ENCODE peak calls at places on chromosome 3, in four cellular contexts. One of them, this sample, is unnamed.

GRCh38 chr3:161081675-161082462 is 23.3 kb downstream of the B3GALNT1 start:
- DNase-seq in IMR-90: no peak
- DNase-seq in B cell: no peak
- DNase-seq in GM12864: no peak
- DNase-seq in this sample: peak

GRCh38 chr3:115913069-115913686 is 289.9 kb downstream of the GAP43 start:
- DNase-seq in B cell: no peak
- DNase-seq in GM12864: no peak
- DNase-seq in IMR-90: peak
- DNase-seq in this sample: no peak

GRCh38 chr3:46564190-46565112 is 1.7 kb downstream of the LRRC2 start:
- DNase-seq in IMR-90: no peak
- DNase-seq in B cell: no peak
- DNase-seq in GM12864: no peak
- DNase-seq in this sample: no peak

GRCh38 chr3:146325170-146325569 is 74.3 kb upstream of the PLSCR4 start:
- DNase-seq in IMR-90: no peak
- DNase-seq in GM12864: no peak
- DNase-seq in B cell: no peak
- DNase-seq in this sample: no peak

GRCh38 chr3:88195951-88196434 is 46.2 kb downstream of the C3orf38 start:
- DNase-seq in GM12864: no peak
- DNase-seq in IMR-90: peak
- DNase-seq in B cell: no peak
- DNase-seq in this sample: no peak

GRCh38 chr3:130894873-130895330 is 1.0 kb downstream of the ATP2C1 start:
- DNase-seq in GM12864: no peak
- DNase-seq in IMR-90: peak
- DNase-seq in B cell: no peak
- DNase-seq in this sample: no peak

GRCh38 chr3:160697628-160698382 is 20.8 kb downstream of the ARL14 start:
- DNase-seq in IMR-90: peak
- DNase-seq in GM12864: no peak
- DNase-seq in B cell: no peak
- DNase-seq in this sample: no peak

GRCh38 chr3:42547401-42547945 is 34.3 kb downstream of the SEC22C start:
- DNase-seq in GM12864: no peak
- DNase-seq in B cell: peak
- DNase-seq in IMR-90: peak
- DNase-seq in this sample: peak

GRCh38 chr3:138513073-138513843 is 78.8 kb downstream of the ESYT3 start:
- DNase-seq in GM12864: no peak
- DNase-seq in B cell: no peak
- DNase-seq in IMR-90: no peak
- DNase-seq in this sample: peak

GRCh38 chr3:129419476-129419875 is 9.0 kb downstream of the EFCAB12 start:
- DNase-seq in GM12864: no peak
- DNase-seq in IMR-90: no peak
- DNase-seq in B cell: no peak
- DNase-seq in this sample: no peak

GRCh38 chr3:29255854-29256696 is 24.8 kb upstream of the RBMS3 start:
- DNase-seq in GM12864: no peak
- DNase-seq in B cell: no peak
- DNase-seq in IMR-90: peak
- DNase-seq in this sample: no peak

GRCh38 chr3:38532529-38532928 is 36.4 kb downstream of the EXOG start:
- DNase-seq in B cell: no peak
- DNase-seq in GM12864: no peak
- DNase-seq in IMR-90: no peak
- DNase-seq in this sample: no peak

GRCh38 chr3:26647078-26647477 is 24.5 kb downstream of the LRRC3B start:
- DNase-seq in GM12864: no peak
- DNase-seq in B cell: no peak
- DNase-seq in IMR-90: no peak
- DNase-seq in this sample: no peak

GRCh38 chr3:129777806-129778205 is 115.7 kb downstream of the TMCC1 start:
- DNase-seq in GM12864: no peak
- DNase-seq in IMR-90: no peak
- DNase-seq in B cell: no peak
- DNase-seq in this sample: no peak

GRCh38 chr3:8938021-8938420 is 25.3 kb downstream of the RAD18 start:
- DNase-seq in B cell: no peak
- DNase-seq in GM12864: no peak
- DNase-seq in IMR-90: peak
- DNase-seq in this sample: no peak

GRCh38 chr3:143234521-143234920 is 115.0 kb downstream of the CHST2 start:
- DNase-seq in GM12864: no peak
- DNase-seq in B cell: no peak
- DNase-seq in IMR-90: peak
- DNase-seq in this sample: no peak

GRCh38 chr3:71658131-71658530 is 67.1 kb downstream of the EIF4E3 start:
- DNase-seq in IMR-90: peak
- DNase-seq in GM12864: no peak
- DNase-seq in B cell: no peak
- DNase-seq in this sample: no peak

GRCh38 chr3:10285742-10286524 is 6.8 kb downstream of the GHRL start:
- DNase-seq in GM12864: no peak
- DNase-seq in IMR-90: peak
- DNase-seq in B cell: no peak
- DNase-seq in this sample: no peak

GRCh38 chr3:5071061-5071460 is 51.0 kb upstream of the ARL8B start:
- DNase-seq in IMR-90: peak
- DNase-seq in GM12864: no peak
- DNase-seq in B cell: no peak
- DNase-seq in this sample: no peak

GRCh38 chr3:149085828-149086231 is 503 bp downstream of the HLTF start:
- DNase-seq in GM12864: no peak
- DNase-seq in IMR-90: peak
- DNase-seq in B cell: no peak
- DNase-seq in this sample: peak

GRCh38 chr3:194184265-194184751 is 48.4 kb downstream of the HES1 start:
- DNase-seq in B cell: no peak
- DNase-seq in GM12864: no peak
- DNase-seq in IMR-90: no peak
- DNase-seq in this sample: no peak

GRCh38 chr3:196643201-196643749 is 3.8 kb downstream of the NRROS start:
- DNase-seq in GM12864: peak
- DNase-seq in IMR-90: no peak
- DNase-seq in B cell: peak
- DNase-seq in this sample: peak

GRCh38 chr3:150786791-150787190 is 23.8 kb upstream of the SIAH2 start:
- DNase-seq in GM12864: no peak
- DNase-seq in B cell: no peak
- DNase-seq in IMR-90: no peak
- DNase-seq in this sample: no peak

GRCh38 chr3:150783334-150783733 is 20.4 kb upstream of the SIAH2 start:
- DNase-seq in IMR-90: no peak
- DNase-seq in GM12864: no peak
- DNase-seq in B cell: no peak
- DNase-seq in this sample: no peak

GRCh38 chr3:150784747-150785125 is 21.8 kb upstream of the SIAH2 start:
- DNase-seq in GM12864: no peak
- DNase-seq in B cell: no peak
- DNase-seq in IMR-90: no peak
- DNase-seq in this sample: no peak

GRCh38 chr3:150787741-150788370 is 24.9 kb upstream of the SIAH2 start:
- DNase-seq in GM12864: no peak
- DNase-seq in IMR-90: peak
- DNase-seq in B cell: peak
- DNase-seq in this sample: peak

GRCh38 chr3:150783920-150784746 is 21.2 kb upstream of the SIAH2 start:
- DNase-seq in IMR-90: no peak
- DNase-seq in GM12864: no peak
- DNase-seq in B cell: no peak
- DNase-seq in this sample: no peak
- TF ChIP-seq CTCF in IMR-90: no peak
- TF ChIP-seq CTCF in GM12864: no peak
- TF ChIP-seq CTCF in B cell: no peak
- TF ChIP-seq CTCF in this sample: no peak

GRCh38 chr3:73192036-73192738 is 130.7 kb downstream of the EBLN2 start:
- DNase-seq in GM12864: no peak
- DNase-seq in IMR-90: no peak
- DNase-seq in B cell: no peak
- DNase-seq in this sample: no peak
- TF ChIP-seq CTCF in GM12864: peak
- TF ChIP-seq CTCF in IMR-90: peak
- TF ChIP-seq CTCF in B cell: no peak
- TF ChIP-seq CTCF in this sample: no peak

GRCh38 chr3:58242340-58242739 is 4.7 kb downstream of the ABHD6 start:
- DNase-seq in IMR-90: no peak
- DNase-seq in GM12864: no peak
- DNase-seq in B cell: no peak
- DNase-seq in this sample: no peak

GRCh38 chr3:58246148-58247051 is 8.8 kb downstream of the ABHD6 start:
- DNase-seq in IMR-90: no peak
- DNase-seq in GM12864: no peak
- DNase-seq in B cell: no peak
- DNase-seq in this sample: no peak

GRCh38 chr3:58241321-58242044 is 3.9 kb downstream of the ABHD6 start:
- DNase-seq in IMR-90: peak
- DNase-seq in GM12864: no peak
- DNase-seq in B cell: no peak
- DNase-seq in this sample: no peak

GRCh38 chr3:58249358-58250092 is 11.9 kb downstream of the ABHD6 start:
- DNase-seq in GM12864: no peak
- DNase-seq in B cell: no peak
- DNase-seq in IMR-90: no peak
- DNase-seq in this sample: no peak

DNA sequence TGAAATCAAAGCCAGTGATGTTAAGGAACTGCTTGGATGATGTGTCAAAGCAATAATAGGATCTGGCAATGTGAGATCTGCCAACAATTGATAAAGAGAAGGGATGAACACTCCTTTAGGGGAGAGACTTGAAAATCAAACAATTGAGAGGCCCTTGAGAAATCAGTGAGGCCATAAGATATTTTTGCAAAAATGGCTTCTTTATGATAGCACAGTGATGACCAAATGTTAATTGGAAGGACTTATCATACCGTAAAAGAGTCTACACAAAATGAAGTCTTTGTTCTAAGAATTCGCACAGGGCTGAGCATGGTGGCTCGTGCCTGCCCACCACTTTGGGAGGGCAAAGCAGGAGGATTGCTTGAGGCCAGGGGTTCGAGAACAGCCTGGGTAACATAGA is 6.6 kb downstream of the ABHD6 start:
- DNase-seq in GM12864: no peak
- DNase-seq in IMR-90: no peak
- DNase-seq in B cell: no peak
- DNase-seq in this sample: no peak
- TF ChIP-seq CTCF in GM12864: no peak
- TF ChIP-seq CTCF in IMR-90: no peak
- TF ChIP-seq CTCF in B cell: no peak
- TF ChIP-seq CTCF in this sample: no peak

GRCh38 chr3:18989237-18989812 is 159.0 kb upstream of the KCNH8 start:
- DNase-seq in B cell: no peak
- DNase-seq in GM12864: no peak
- DNase-seq in IMR-90: no peak
- DNase-seq in this sample: no peak
- TF ChIP-seq CTCF in B cell: no peak
- TF ChIP-seq CTCF in GM12864: no peak
- TF ChIP-seq CTCF in IMR-90: no peak
- TF ChIP-seq CTCF in this sample: no peak

DNA sequence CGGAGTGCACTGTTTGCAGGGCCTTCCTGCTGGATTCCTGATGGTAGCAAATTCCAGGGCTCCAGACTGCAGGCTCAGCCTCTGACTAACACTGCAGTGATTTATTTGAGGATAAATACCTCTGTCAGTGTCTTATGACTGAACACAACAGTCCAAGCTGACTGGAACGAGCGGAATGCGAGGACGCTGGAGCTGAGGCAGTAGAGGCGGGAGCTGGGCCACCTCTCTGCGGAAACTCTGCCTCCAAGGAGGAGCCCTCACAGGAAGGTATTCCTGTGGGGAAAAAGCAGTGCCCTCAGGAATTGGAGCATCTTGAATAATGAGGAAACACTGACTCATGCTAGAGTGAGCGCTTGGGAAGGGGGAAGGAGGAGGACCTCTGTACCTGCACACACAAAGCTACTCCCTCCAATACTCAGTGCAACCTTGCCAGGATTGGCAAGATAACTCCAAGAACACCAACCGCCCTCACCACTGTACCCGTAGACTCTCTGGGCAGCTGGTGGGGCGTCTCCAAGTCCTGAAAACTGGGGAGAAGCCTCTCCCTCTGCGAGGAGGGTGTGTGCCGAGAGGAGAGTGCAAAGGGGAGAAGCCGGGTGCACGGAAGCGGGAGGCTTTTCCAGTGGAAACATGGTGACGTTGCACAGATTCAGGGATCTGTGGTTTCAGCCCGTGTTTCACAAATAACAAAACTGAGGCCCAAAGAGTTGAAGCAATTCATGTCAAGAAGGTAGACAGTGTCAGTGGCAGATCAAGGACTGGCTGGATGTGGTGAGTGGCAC is 43.0 kb downstream of the VGLL4 start:
- DNase-seq in B cell: no peak
- DNase-seq in IMR-90: peak
- DNase-seq in GM12864: no peak
- DNase-seq in this sample: no peak
- TF ChIP-seq CTCF in B cell: no peak
- TF ChIP-seq CTCF in IMR-90: no peak
- TF ChIP-seq CTCF in GM12864: no peak
- TF ChIP-seq CTCF in this sample: no peak

GRCh38 chr3:65060904-65061303 is 373.1 kb upstream of the ADAMTS9 start:
- DNase-seq in GM12864: no peak
- DNase-seq in B cell: no peak
- DNase-seq in IMR-90: no peak
- DNase-seq in this sample: no peak
- TF ChIP-seq CTCF in GM12864: no peak
- TF ChIP-seq CTCF in B cell: no peak
- TF ChIP-seq CTCF in IMR-90: no peak
- TF ChIP-seq CTCF in this sample: no peak

GRCh38 chr3:15205482-15205933 is 538 bp upstream of the CAPN7 start:
- DNase-seq in B cell: no peak
- DNase-seq in IMR-90: no peak
- DNase-seq in GM12864: no peak
- DNase-seq in this sample: no peak

GRCh38 chr3:15206662-15207576 is 873 bp downstream of the CAPN7 start:
- DNase-seq in GM12864: no peak
- DNase-seq in B cell: no peak
- DNase-seq in IMR-90: peak
- DNase-seq in this sample: peak

GRCh38 chr3:15207836-15208504 is 1.9 kb downstream of the CAPN7 start:
- DNase-seq in B cell: no peak
- DNase-seq in GM12864: no peak
- DNase-seq in IMR-90: peak
- DNase-seq in this sample: no peak

GRCh38 chr3:15204005-15204404 is 2.0 kb upstream of the CAPN7 start:
- DNase-seq in B cell: no peak
- DNase-seq in GM12864: no peak
- DNase-seq in IMR-90: peak
- DNase-seq in this sample: no peak

GRCh38 chr3:15205934-15206661 is at the start of gene CAPN7:
- DNase-seq in IMR-90: peak
- DNase-seq in GM12864: peak
- DNase-seq in B cell: peak
- DNase-seq in this sample: peak
- TF ChIP-seq CTCF in IMR-90: peak
- TF ChIP-seq CTCF in GM12864: peak
- TF ChIP-seq CTCF in B cell: no peak
- TF ChIP-seq CTCF in this sample: peak

This sample was measured in GM10248.